ENCODE peak calls at places on chromosomes 1 and 21, in eight cellular contexts. K is GM12878, I is pancreas, C is cardiac muscle cell, X is MM.1S, Z is PC-9, P is astrocyte, O is esophagus muscularis mucosa. R is an unnamed sample. For H3K4me1, the result is how much of the 10 kb centered on the place peaks cover.

GRCh38 chr1:36285450-36286101 is 20.6 kb upstream of the SH3D21 start:
- DNase-seq in K (peak), I (no peak), C (peak), X (peak), Z (peak), P (peak), O (no peak), R (peak)

GRCh38 chr1:9481048-9481447 is 58.2 kb upstream of the SLC25A33 start:
- DNase-seq in K (no peak), I (no peak), C (no peak), X (no peak), Z (no peak), P (no peak), O (no peak), R (no peak)

GRCh38 chr1:167463055-167463454 is 55.3 kb downstream of the CD247 start:
- DNase-seq in K (no peak), I (no peak), C (no peak), X (no peak), Z (no peak), P (no peak), O (no peak), R (no peak)

GRCh38 chr1:224205438-224205840 is 22.4 kb downstream of the DEGS1 start:
- DNase-seq in K (peak), I (no peak), C (peak), X (no peak), Z (no peak), P (peak), O (no peak), R (no peak)

GRCh38 chr1:220787069-220787614 is 429 bp downstream of the MTARC1 start:
- DNase-seq in K (no peak), I (peak), C (no peak), X (peak), Z (peak), P (no peak), O (no peak), R (no peak)

GRCh38 chr1:203291201-203292096 is 13.9 kb upstream of the BTG2 start:
- DNase-seq in K (no peak), I (no peak), C (no peak), X (no peak), Z (no peak), P (no peak), O (no peak), R (no peak)

GRCh38 chr1:57254006-57254405 is 169.9 kb downstream of the DAB1 start:
- DNase-seq in K (no peak), I (no peak), C (peak), X (no peak), Z (no peak), P (peak), O (no peak), R (no peak)

GRCh38 chr1:29465755-29466154 is 229.4 kb downstream of the PTPRU start:
- DNase-seq in K (no peak), I (no peak), C (peak), X (peak), Z (no peak), P (peak), O (no peak), R (no peak)

GRCh38 chr1:171470726-171471125 is 14.6 kb upstream of the PRRC2C start:
- DNase-seq in K (no peak), I (no peak), C (no peak), X (no peak), Z (no peak), P (no peak), O (no peak), R (no peak)

GRCh38 chr1:44031051-44031899 is at the start of gene SLC6A9:
- DNase-seq in K (no peak), I (no peak), C (peak), X (peak), Z (peak), P (peak), O (no peak), R (peak)

GRCh38 chr1:210635108-210635507 is 306.4 kb downstream of the HHAT start:
- DNase-seq in K (no peak), I (no peak), C (no peak), X (no peak), Z (no peak), P (no peak), O (no peak), R (no peak)

DNA sequence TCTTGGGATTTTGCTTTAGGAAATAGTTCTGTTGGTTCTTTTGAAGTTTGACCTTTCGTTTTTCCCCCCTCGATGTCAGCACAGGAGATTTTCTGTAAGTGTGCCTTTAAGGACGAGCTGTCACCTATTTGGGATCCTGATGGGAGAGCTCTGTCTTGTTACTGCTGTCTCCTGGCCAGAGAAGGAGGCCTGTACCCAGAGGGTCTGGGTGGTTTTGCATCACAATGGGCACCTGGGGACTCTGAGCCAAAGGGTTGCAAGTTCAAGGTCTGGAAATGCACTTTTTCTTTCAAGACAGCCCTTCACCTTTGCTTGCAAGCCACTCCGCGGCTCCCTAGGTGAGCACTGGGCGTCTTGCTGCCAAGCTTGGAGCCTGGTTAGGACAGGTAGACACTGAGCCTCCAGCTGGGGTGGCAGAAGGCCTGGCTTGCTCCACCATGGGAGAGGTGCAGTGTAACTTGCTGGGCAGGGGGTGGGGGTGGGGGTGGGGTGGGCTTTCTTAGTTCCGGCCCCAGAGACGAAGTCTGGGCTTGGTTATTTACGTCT is 2.9 kb downstream of the AJAP1 start:
- DNase-seq in K (no peak), I (no peak), C (no peak), X (no peak), Z (no peak), P (no peak), O (no peak), R (no peak)
- H3K4me1 ChIP-seq in K (under half), I (under half), C (under half), X (under half), Z (under half), P (under half), O (under half), R (under half)

GRCh38 chr1:183040600-183040999 is 17.4 kb downstream of the LAMC1 start:
- DNase-seq in K (no peak), I (no peak), C (no peak), X (no peak), Z (no peak), P (no peak), O (no peak), R (no peak)

GRCh38 chr1:183038333-183038876 is 15.2 kb downstream of the LAMC1 start:
- DNase-seq in K (no peak), I (no peak), C (no peak), X (no peak), Z (no peak), P (no peak), O (no peak), R (no peak)

GRCh38 chr1:183038913-183039312 is 15.7 kb downstream of the LAMC1 start:
- DNase-seq in K (no peak), I (no peak), C (no peak), X (no peak), Z (no peak), P (no peak), O (no peak), R (no peak)

GRCh38 chr1:183039330-183039729 is 16.1 kb downstream of the LAMC1 start:
- DNase-seq in K (no peak), I (no peak), C (no peak), X (no peak), Z (no peak), P (no peak), O (no peak), R (no peak)

GRCh38 chr1:183039985-183040447 is 16.8 kb downstream of the LAMC1 start:
- DNase-seq in K (no peak), I (no peak), C (peak), X (no peak), Z (no peak), P (peak), O (no peak), R (no peak)
- H3K27ac ChIP-seq in K (no peak), I (no peak), C (peak), X (no peak), Z (no peak), P (peak), O (peak), R (no peak)

DNA sequence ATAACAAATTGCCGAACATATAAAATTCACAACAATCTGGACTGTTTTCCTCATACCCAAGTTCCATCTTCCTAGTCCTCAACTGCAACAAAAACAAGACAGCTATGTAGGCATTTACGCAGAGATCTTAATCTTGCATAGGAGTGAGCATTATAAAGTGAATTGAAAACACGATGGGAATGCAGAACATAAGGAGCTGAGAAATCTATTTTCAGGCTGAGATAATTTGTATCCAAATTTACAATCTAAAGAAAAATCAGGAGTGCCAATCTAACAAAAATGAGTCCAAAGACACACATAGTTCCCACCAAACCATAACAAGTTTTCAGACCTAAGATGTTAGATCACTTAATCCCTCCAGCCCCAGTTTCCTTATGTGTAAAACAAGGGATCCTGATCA is 1.9 kb downstream of the SLC16A1 start:
- DNase-seq in K (no peak), I (no peak), C (no peak), X (no peak), Z (no peak), P (peak), O (no peak), R (no peak)
- H3K4me3 ChIP-seq in K (peak), I (no peak), C (peak), X (peak), Z (peak), P (peak), O (peak), R (peak)

GRCh38 chr1:218480137-218480536 is 135.0 kb downstream of the TGFB2 start:
- DNase-seq in K (no peak), I (no peak), C (peak), X (no peak), Z (no peak), P (peak), O (no peak), R (no peak)
- H3K4me1 ChIP-seq in K (under half), I (under half), C (under half), X (under half), Z (under half), P (under half), O (under half), R (under half)

GRCh38 chr1:235648954-235649721 is 446 bp downstream of the GNG4 start:
- DNase-seq in K (no peak), I (peak), C (peak), X (peak), Z (peak), P (peak), O (peak), R (peak)

GRCh38 chr1:235650341-235651169 is 971 bp upstream of the GNG4 start:
- DNase-seq in K (no peak), I (peak), C (no peak), X (no peak), Z (no peak), P (no peak), O (peak), R (no peak)

GRCh38 chr1:235646463-235646862 is 3.1 kb downstream of the GNG4 start:
- DNase-seq in K (no peak), I (no peak), C (no peak), X (no peak), Z (no peak), P (no peak), O (no peak), R (no peak)

GRCh38 chr1:235649722-235650163 is at the start of gene GNG4:
- DNase-seq in K (no peak), I (no peak), C (no peak), X (no peak), Z (peak), P (no peak), O (peak), R (no peak)

DNA sequence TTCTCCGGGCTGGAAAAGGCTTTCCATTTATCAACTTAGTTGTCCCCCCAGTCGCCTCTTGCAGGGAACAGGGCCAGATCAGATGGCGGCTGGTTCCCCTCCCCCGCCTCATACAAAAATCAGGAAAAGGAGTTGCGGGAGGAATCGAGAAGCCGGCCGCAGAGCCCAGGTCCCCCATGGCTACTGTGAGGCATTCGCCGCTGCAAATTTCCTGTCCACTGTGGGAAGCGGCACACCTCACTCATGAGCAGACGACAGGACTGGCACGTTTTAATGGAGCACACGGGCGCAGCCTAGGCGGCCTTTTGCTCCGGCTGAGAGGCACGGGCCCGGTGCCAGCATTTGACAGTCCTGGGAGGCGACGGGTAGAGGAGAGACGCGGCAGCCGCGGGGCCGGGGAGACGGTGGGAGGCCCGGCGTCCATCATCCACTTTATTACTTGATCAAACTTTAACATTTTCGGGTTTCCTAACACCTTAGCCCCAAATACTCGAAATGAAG is 1.1 kb downstream of the GNG4 start:
- DNase-seq in K (no peak), I (peak), C (no peak), X (no peak), Z (no peak), P (no peak), O (peak), R (no peak)
- H3K27ac ChIP-seq in K (no peak), I (no peak), C (no peak), X (no peak), Z (no peak), P (no peak), O (no peak), R (no peak)

GRCh38 chr21:45020629-45021427 is 53.6 kb upstream of the ADARB1 start:
- DNase-seq in K (no peak), I (peak), C (no peak), X (no peak), Z (no peak), P (no peak), O (no peak), R (no peak)

GRCh38 chr21:45018131-45019075 is 56.0 kb upstream of the ADARB1 start:
- DNase-seq in K (no peak), I (peak), C (peak), X (no peak), Z (no peak), P (no peak), O (no peak), R (no peak)

GRCh38 chr21:45019887-45020537 is 54.4 kb upstream of the ADARB1 start:
- DNase-seq in K (no peak), I (peak), C (no peak), X (no peak), Z (no peak), P (no peak), O (no peak), R (no peak)

GRCh38 chr21:45017376-45017960 is 56.9 kb upstream of the ADARB1 start:
- DNase-seq in K (no peak), I (peak), C (no peak), X (no peak), Z (no peak), P (no peak), O (no peak), R (no peak)

GRCh38 chr21:45019076-45019886 is 55.1 kb upstream of the ADARB1 start:
- DNase-seq in K (no peak), I (peak), C (no peak), X (no peak), Z (no peak), P (peak), O (no peak), R (no peak)
- H3K4me3 ChIP-seq in K (no peak), I (no peak), C (peak), X (no peak), Z (no peak), P (no peak), O (peak), R (no peak)

R was measured in CD4-positive, CD25-positive, alpha-beta regulatory T cell.